ENCODE peak calls at places on chromosomes 5 and 9, in five cellular contexts. One of them, this sample, is unnamed.

GRCh38 chr5:124652514-124652819 is 94.0 kb downstream of the ZNF608 start:
- DNase-seq in Right ventricle myocardium superior: no peak
- DNase-seq in ELF-1: no peak
- DNase-seq in substantia nigra: no peak
- DNase-seq in RWPE1: no peak
- DNase-seq in this sample: no peak

GRCh38 chr9:114141553-114142548 is 13.5 kb upstream of the COL27A1 start:
- DNase-seq in Right ventricle myocardium superior: no peak
- DNase-seq in ELF-1: no peak
- DNase-seq in substantia nigra: no peak
- DNase-seq in RWPE1: no peak
- DNase-seq in this sample: no peak

GRCh38 chr5:34803974-34804373 is 35.0 kb upstream of the TTC23L start:
- DNase-seq in Right ventricle myocardium superior: no peak
- DNase-seq in ELF-1: no peak
- DNase-seq in substantia nigra: no peak
- DNase-seq in RWPE1: no peak
- DNase-seq in this sample: no peak

GRCh38 chr9:129613520-129614175 is 7.3 kb downstream of the C9orf50 start:
- DNase-seq in Right ventricle myocardium superior: no peak
- DNase-seq in ELF-1: no peak
- DNase-seq in substantia nigra: peak; percentile 93
- DNase-seq in RWPE1: no peak
- DNase-seq in this sample: no peak

GRCh38 chr5:27494845-27495244 is 456.5 kb upstream of the CDH9 start:
- DNase-seq in Right ventricle myocardium superior: no peak
- DNase-seq in ELF-1: no peak
- DNase-seq in substantia nigra: no peak
- DNase-seq in RWPE1: peak; percentile 78
- DNase-seq in this sample: no peak

GRCh38 chr9:12740845-12741244 is 34.0 kb upstream of the LURAP1L start:
- DNase-seq in Right ventricle myocardium superior: no peak
- DNase-seq in ELF-1: no peak
- DNase-seq in substantia nigra: no peak
- DNase-seq in RWPE1: peak; percentile 24
- DNase-seq in this sample: no peak

GRCh38 chr9:114370251-114370984 is 17.4 kb downstream of the AKNA start:
- DNase-seq in Right ventricle myocardium superior: no peak
- DNase-seq in ELF-1: no peak
- DNase-seq in substantia nigra: peak; percentile 47
- DNase-seq in RWPE1: no peak
- DNase-seq in this sample: no peak

GRCh38 chr5:2700876-2701275 is 50.6 kb downstream of the IRX2 start:
- DNase-seq in Right ventricle myocardium superior: no peak
- DNase-seq in ELF-1: peak; percentile 25
- DNase-seq in substantia nigra: no peak
- DNase-seq in RWPE1: no peak
- DNase-seq in this sample: no peak

GRCh38 chr9:133707761-133708122 is 30.4 kb downstream of the SARDH start:
- DNase-seq in Right ventricle myocardium superior: no peak
- DNase-seq in ELF-1: no peak
- DNase-seq in substantia nigra: no peak
- DNase-seq in RWPE1: no peak
- DNase-seq in this sample: no peak